ENCODE peak calls at places on chromosome 15, in six cellular contexts. T, B, Z, G, A and N are unnamed samples.

GRCh38 chr15:57495554-57496235 is 96.0 kb upstream of the MYZAP start:
- DNase-seq in T (no peak), B (no peak), Z (no peak), G (no peak), A (no peak), N (peak; percentile 19)

GRCh38 chr15:85289677-85290365 is 90.6 kb upstream of the AKAP13 start:
- DNase-seq in T (peak; percentile 84), B (no peak), Z (peak; percentile 1), G (peak; percentile 72), A (peak; percentile 80), N (peak; percentile 10)

GRCh38 chr15:54660356-54660755 is 536.4 kb downstream of the RSL24D1 start:
- DNase-seq in T (no peak), B (no peak), Z (no peak), G (no peak), A (no peak), N (no peak)

GRCh38 chr15:70182858-70183695 is 85.4 kb upstream of the TLE3 start:
- DNase-seq in T (no peak), B (no peak), Z (no peak), G (no peak), A (peak; percentile 40), N (no peak)

GRCh38 chr15:40150163-40150925 is 10.5 kb upstream of the BUB1B start:
- DNase-seq in T (peak; percentile 38), B (no peak), Z (no peak), G (peak; percentile 68), A (peak; percentile 98), N (no peak)

GRCh38 chr15:92079647-92080255 is 226.2 kb downstream of the SLCO3A1 start:
- DNase-seq in T (no peak), B (no peak), Z (no peak), G (no peak), A (no peak), N (no peak)

GRCh38 chr15:63382966-63383710 is 1.5 kb upstream of the CA12 start:
- DNase-seq in T (no peak), B (no peak), Z (no peak), G (no peak), A (peak; percentile 68), N (no peak)

GRCh38 chr15:44588541-44588940 is 51.6 kb downstream of the EIF3J start:
- DNase-seq in T (no peak), B (no peak), Z (no peak), G (no peak), A (no peak), N (no peak)

GRCh38 chr15:74129411-74130088 is 836 bp upstream of the ISLR2 start:
- DNase-seq in T (no peak), B (no peak), Z (no peak), G (peak; percentile 54), A (no peak), N (no peak)

GRCh38 chr15:63350178-63350621 is 31.4 kb downstream of the CA12 start:
- DNase-seq in T (no peak), B (no peak), Z (no peak), G (peak; percentile 76), A (no peak), N (no peak)

GRCh38 chr15:58742424-58743160 is 6.9 kb downstream of the ADAM10 start:
- DNase-seq in T (no peak), B (peak; percentile 72), Z (no peak), G (no peak), A (no peak), N (no peak)

GRCh38 chr15:56817266-56817665 is 84.0 kb upstream of the ZNF280D start:
- DNase-seq in T (no peak), B (no peak), Z (no peak), G (no peak), A (peak; percentile 64), N (no peak)

GRCh38 chr15:77421370-77421700 is 647 bp downstream of the HMG20A start:
- DNase-seq in T (no peak), B (no peak), Z (no peak), G (peak; percentile 30), A (peak; percentile 7), N (peak; percentile 3)

GRCh38 chr15:65072027-65072426 is 4.2 kb upstream of the RASL12 start:
- DNase-seq in T (peak; percentile 78), B (no peak), Z (no peak), G (no peak), A (no peak), N (no peak)

GRCh38 chr15:79004336-79004735 is 59.5 kb upstream of the CTSH start:
- DNase-seq in T (peak; percentile 23), B (peak; percentile 56), Z (no peak), G (peak; percentile 28), A (peak; percentile 47), N (no peak)

GRCh38 chr15:63389902-63390301 is 8.3 kb upstream of the CA12 start:
- DNase-seq in T (no peak), B (no peak), Z (no peak), G (no peak), A (peak; percentile 66), N (no peak)

GRCh38 chr15:66703540-66703941 is 1.5 kb downstream of the SMAD6 start:
- DNase-seq in T (peak; percentile 49), B (no peak), Z (no peak), G (peak; percentile 71), A (peak; percentile 26), N (no peak)

DNA sequence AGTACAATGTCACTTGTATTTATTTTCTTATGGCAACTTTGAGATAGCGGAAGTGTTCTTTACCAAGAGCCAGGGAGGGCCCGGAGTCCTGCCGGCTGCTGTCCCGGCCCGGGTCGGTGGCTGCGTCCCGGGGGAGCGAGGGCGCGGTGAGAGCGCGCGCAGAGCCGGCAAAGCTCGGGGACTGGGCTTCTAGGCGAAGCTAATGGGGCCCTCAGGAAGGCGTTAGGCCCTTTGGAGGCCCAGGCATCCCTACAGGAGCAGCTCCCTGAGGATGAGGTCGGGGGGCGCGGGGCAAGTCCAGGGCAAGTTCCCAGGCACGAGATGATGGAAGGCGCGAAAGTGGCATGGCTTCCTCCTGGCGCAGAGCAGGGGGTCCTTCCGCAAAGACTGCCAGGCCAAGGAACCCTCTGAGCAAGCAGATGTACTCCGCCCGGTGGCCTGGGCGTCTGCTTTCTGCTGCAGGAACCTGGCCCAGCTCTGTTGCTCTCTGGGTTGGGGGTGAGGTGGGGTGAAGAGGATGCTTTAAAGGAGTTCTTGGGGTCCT is 13.1 kb downstream of the NR2F2 start:
- DNase-seq in T (no peak), B (no peak), Z (no peak), G (peak; percentile 50), A (no peak), N (no peak)
- H3K4me3 ChIP-seq in T (no peak overlapping the region), B (peak overlapping the region; percentile 75), Z (no peak overlapping the region), G (peak overlapping the region; percentile 92), A (no peak overlapping the region), N (no peak overlapping the region)

DNA sequence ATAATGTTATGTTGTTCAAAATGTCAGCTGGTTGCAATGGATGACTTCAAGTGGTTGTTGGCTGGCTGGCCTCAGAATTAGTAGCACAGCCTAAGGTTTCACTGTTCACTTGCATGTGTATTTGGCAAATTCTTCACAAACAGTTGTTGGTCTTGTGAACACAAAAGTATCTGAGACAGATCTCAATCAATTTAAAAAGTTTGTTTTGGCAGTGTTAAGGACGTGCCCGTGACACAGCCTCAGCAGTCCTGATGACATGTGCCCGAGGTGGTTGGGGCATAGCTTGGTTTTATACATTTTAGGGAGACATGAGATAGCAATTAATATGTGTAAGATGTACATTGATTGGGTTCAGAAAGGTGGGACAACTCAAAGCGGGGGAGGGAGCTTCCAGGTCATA is 436.0 kb downstream of the AGBL1 start:
- DNase-seq in T (no peak), B (no peak), Z (no peak), G (no peak), A (no peak), N (no peak)
- H3K9me3 ChIP-seq in T (peaks cover 4% of the 10 kb centered on the region), B (no peaks in the 10 kb centered on the region), Z (no peaks in the 10 kb centered on the region), G (no peaks in the 10 kb centered on the region), A (no peaks in the 10 kb centered on the region), N (no peaks in the 10 kb centered on the region)

GRCh38 chr15:31177936-31178335 is 76.4 kb upstream of the TRPM1 start:
- DNase-seq in T (no peak), B (no peak), Z (no peak), G (no peak), A (peak; percentile 3), N (no peak)

GRCh38 chr15:31173790-31174450 is 72.4 kb upstream of the TRPM1 start:
- DNase-seq in T (no peak), B (no peak), Z (no peak), G (no peak), A (no peak), N (no peak)

GRCh38 chr15:31172606-31173005 is 71.1 kb upstream of the TRPM1 start:
- DNase-seq in T (no peak), B (no peak), Z (no peak), G (no peak), A (no peak), N (no peak)

GRCh38 chr15:31178705-31179104 is 77.2 kb upstream of the TRPM1 start:
- DNase-seq in T (no peak), B (no peak), Z (no peak), G (no peak), A (no peak), N (no peak)

DNA sequence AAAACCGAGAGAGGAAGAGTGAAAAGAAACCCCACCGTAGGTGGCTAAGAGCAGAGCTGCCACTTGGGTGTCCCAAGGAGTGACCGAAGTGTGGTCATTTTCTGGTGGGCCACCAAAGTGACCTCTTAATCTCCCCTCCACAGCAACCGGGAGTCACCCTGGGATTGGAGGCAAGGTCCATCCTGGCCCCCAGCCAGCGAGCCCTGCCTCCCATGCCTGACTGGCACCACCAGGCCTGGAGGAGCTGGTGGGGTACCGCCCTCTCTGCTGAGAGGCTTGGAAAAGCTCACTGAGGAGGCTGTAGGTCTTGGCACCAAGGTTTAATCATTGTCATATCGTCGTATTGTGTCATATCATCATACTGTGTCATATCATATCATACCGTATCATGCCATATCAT is 74.0 kb upstream of the TRPM1 start:
- DNase-seq in T (no peak), B (no peak), Z (no peak), G (no peak), A (no peak), N (no peak)
- H3K4me3 ChIP-seq in T (no peak overlapping the region), B (no peak overlapping the region), Z (no peak overlapping the region), G (no peak overlapping the region), A (no peak overlapping the region), N (no peak overlapping the region)

GRCh38 chr15:86591994-86592746 is 512.5 kb downstream of the AGBL1 start:
- DNase-seq in T (no peak), B (no peak), Z (no peak), G (peak; percentile 82), A (no peak), N (no peak)

GRCh38 chr15:86591158-86591557 is 511.5 kb downstream of the AGBL1 start:
- DNase-seq in T (no peak), B (no peak), Z (no peak), G (no peak), A (no peak), N (no peak)

GRCh38 chr15:86590461-86590860 is 510.8 kb downstream of the AGBL1 start:
- DNase-seq in T (no peak), B (no peak), Z (no peak), G (no peak), A (no peak), N (no peak)

DNA sequence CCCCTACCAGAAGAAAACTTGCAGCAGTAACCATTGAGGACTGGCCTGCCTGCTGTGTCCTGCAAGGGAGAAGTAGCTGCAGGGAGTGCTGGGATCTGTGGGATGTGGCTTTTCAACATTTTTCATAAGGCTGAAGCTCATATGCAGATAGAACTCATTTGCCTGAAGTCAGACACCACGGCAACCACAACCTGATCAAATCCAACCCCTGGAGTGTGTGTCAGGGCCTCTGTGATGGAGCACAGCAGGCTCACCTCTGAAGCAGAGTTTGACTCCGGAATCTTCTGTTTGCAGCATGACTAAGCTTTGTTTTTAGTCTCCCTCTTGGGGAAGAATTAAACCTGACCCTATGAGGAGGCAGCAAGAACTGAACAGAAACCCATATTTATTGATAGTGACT is 508.7 kb downstream of the AGBL1 start:
- DNase-seq in T (no peak), B (no peak), Z (no peak), G (no peak), A (no peak), N (no peak)
- H3K9me3 ChIP-seq in T (no peaks in the 10 kb centered on the region), B (peaks cover 3% of the 10 kb centered on the region), Z (no peaks in the 10 kb centered on the region), G (no peaks in the 10 kb centered on the region), A (no peaks in the 10 kb centered on the region), N (no peaks in the 10 kb centered on the region)

GRCh38 chr15:31365655-31366127 is 39.1 kb downstream of the KLF13 start:
- DNase-seq in T (peak; percentile 96), B (peak; percentile 26), Z (peak; percentile 69), G (peak; percentile 98), A (no peak), N (no peak)
- H3K4me3 ChIP-seq in T (no peak overlapping the region), B (no peak overlapping the region), Z (no peak overlapping the region), G (peak overlapping the region; percentile 59), A (no peak overlapping the region), N (no peak overlapping the region)